ENCODE peak calls at places on chromosomes 7 and 10, in nine cellular contexts. One of them, this sample, is unnamed.

GRCh38 chr10:123840714-123841113 is 50.9 kb downstream of the CPXM2 start:
- DNase-seq in NCI-H1436: no peak
- DNase-seq in stimulated activated naive CD4-positive, alpha-beta T cell: no peak
- DNase-seq in ureter: peak; percentile 9
- DNase-seq in NCI-H2171 treated with DMSO at 0.1 percent for 48 hours: no peak
- DNase-seq in SK-N-MC: no peak
- DNase-seq in T follicular helper cell: no peak
- DNase-seq in EL: no peak
- DNase-seq in AG08395: no peak
- DNase-seq in this sample: no peak

GRCh38 chr7:5452937-5453540 is 29.4 kb upstream of the TNRC18 start:
- DNase-seq in SK-N-MC: no peak
- DNase-seq in NCI-H1436: no peak
- DNase-seq in ureter: no peak
- DNase-seq in T follicular helper cell: no peak
- DNase-seq in EL: peak; percentile 80
- DNase-seq in AG08395: peak; percentile 67
- DNase-seq in NCI-H2171 treated with DMSO at 0.1 percent for 48 hours: no peak
- DNase-seq in stimulated activated naive CD4-positive, alpha-beta T cell: no peak
- DNase-seq in this sample: no peak

GRCh38 chr10:78658645-78659632 is 409.8 kb upstream of the ZMIZ1 start:
- DNase-seq in ureter: no peak
- DNase-seq in NCI-H1436: no peak
- DNase-seq in stimulated activated naive CD4-positive, alpha-beta T cell: no peak
- DNase-seq in AG08395: no peak
- DNase-seq in NCI-H2171 treated with DMSO at 0.1 percent for 48 hours: no peak
- DNase-seq in T follicular helper cell: no peak
- DNase-seq in EL: no peak
- DNase-seq in SK-N-MC: no peak
- DNase-seq in this sample: no peak

GRCh38 chr7:1922870-1923236 is 252.8 kb downstream of the ELFN1 start:
- DNase-seq in NCI-H1436: no peak
- DNase-seq in T follicular helper cell: no peak
- DNase-seq in AG08395: peak; percentile 66
- DNase-seq in NCI-H2171 treated with DMSO at 0.1 percent for 48 hours: no peak
- DNase-seq in ureter: no peak
- DNase-seq in SK-N-MC: no peak
- DNase-seq in EL: no peak
- DNase-seq in stimulated activated naive CD4-positive, alpha-beta T cell: no peak
- DNase-seq in this sample: no peak

GRCh38 chr10:76255241-76255640 is 823.8 kb downstream of the LRMDA start:
- DNase-seq in EL: no peak
- DNase-seq in ureter: no peak
- DNase-seq in AG08395: no peak
- DNase-seq in NCI-H1436: no peak
- DNase-seq in stimulated activated naive CD4-positive, alpha-beta T cell: no peak
- DNase-seq in NCI-H2171 treated with DMSO at 0.1 percent for 48 hours: no peak
- DNase-seq in SK-N-MC: no peak
- DNase-seq in T follicular helper cell: no peak
- DNase-seq in this sample: no peak

GRCh38 chr10:88598060-88598459 is 11.5 kb downstream of the LIPJ start:
- DNase-seq in AG08395: no peak
- DNase-seq in stimulated activated naive CD4-positive, alpha-beta T cell: no peak
- DNase-seq in T follicular helper cell: no peak
- DNase-seq in SK-N-MC: no peak
- DNase-seq in NCI-H2171 treated with DMSO at 0.1 percent for 48 hours: no peak
- DNase-seq in EL: no peak
- DNase-seq in NCI-H1436: no peak
- DNase-seq in ureter: no peak
- DNase-seq in this sample: no peak

GRCh38 chr10:60894816-60895215 is 49.2 kb downstream of the RHOBTB1 start:
- DNase-seq in EL: no peak
- DNase-seq in ureter: no peak
- DNase-seq in stimulated activated naive CD4-positive, alpha-beta T cell: no peak
- DNase-seq in T follicular helper cell: no peak
- DNase-seq in NCI-H1436: no peak
- DNase-seq in SK-N-MC: no peak
- DNase-seq in AG08395: no peak
- DNase-seq in NCI-H2171 treated with DMSO at 0.1 percent for 48 hours: peak; percentile 1
- DNase-seq in this sample: no peak

GRCh38 chr7:20541615-20542349 is 73.7 kb upstream of the ABCB5 start:
- DNase-seq in ureter: no peak
- DNase-seq in NCI-H1436: no peak
- DNase-seq in NCI-H2171 treated with DMSO at 0.1 percent for 48 hours: peak; percentile 4
- DNase-seq in EL: no peak
- DNase-seq in T follicular helper cell: no peak
- DNase-seq in AG08395: no peak
- DNase-seq in SK-N-MC: no peak
- DNase-seq in stimulated activated naive CD4-positive, alpha-beta T cell: no peak
- DNase-seq in this sample: no peak

GRCh38 chr10:78337646-78338391 is 304.2 kb downstream of the RPS24 start:
- DNase-seq in ureter: peak; percentile 35
- DNase-seq in SK-N-MC: no peak
- DNase-seq in AG08395: peak; percentile 57
- DNase-seq in EL: peak; percentile 18
- DNase-seq in NCI-H2171 treated with DMSO at 0.1 percent for 48 hours: no peak
- DNase-seq in T follicular helper cell: no peak
- DNase-seq in NCI-H1436: no peak
- DNase-seq in stimulated activated naive CD4-positive, alpha-beta T cell: no peak
- DNase-seq in this sample: peak; percentile 3

GRCh38 chr10:23435378-23435777 is 3.5 kb upstream of the OTUD1 start:
- DNase-seq in AG08395: no peak
- DNase-seq in SK-N-MC: no peak
- DNase-seq in NCI-H2171 treated with DMSO at 0.1 percent for 48 hours: no peak
- DNase-seq in NCI-H1436: no peak
- DNase-seq in stimulated activated naive CD4-positive, alpha-beta T cell: no peak
- DNase-seq in T follicular helper cell: no peak
- DNase-seq in ureter: no peak
- DNase-seq in EL: no peak
- DNase-seq in this sample: no peak

GRCh38 chr7:38748056-38748610 is 117.0 kb upstream of the AMPH start:
- DNase-seq in SK-N-MC: no peak
- DNase-seq in stimulated activated naive CD4-positive, alpha-beta T cell: no peak
- DNase-seq in NCI-H2171 treated with DMSO at 0.1 percent for 48 hours: peak; percentile 49
- DNase-seq in EL: no peak
- DNase-seq in AG08395: no peak
- DNase-seq in T follicular helper cell: no peak
- DNase-seq in ureter: no peak
- DNase-seq in NCI-H1436: no peak
- DNase-seq in this sample: no peak

GRCh38 chr10:3778708-3779108 is 6.3 kb downstream of the KLF6 start:
- DNase-seq in T follicular helper cell: no peak
- DNase-seq in SK-N-MC: no peak
- DNase-seq in AG08395: no peak
- DNase-seq in NCI-H1436: no peak
- DNase-seq in EL: no peak
- DNase-seq in ureter: no peak
- DNase-seq in stimulated activated naive CD4-positive, alpha-beta T cell: no peak
- DNase-seq in NCI-H2171 treated with DMSO at 0.1 percent for 48 hours: no peak
- DNase-seq in this sample: no peak

GRCh38 chr10:89389254-89389653 is 3.2 kb upstream of the IFIT1 start:
- DNase-seq in NCI-H1436: peak; percentile 21
- DNase-seq in stimulated activated naive CD4-positive, alpha-beta T cell: no peak
- DNase-seq in NCI-H2171 treated with DMSO at 0.1 percent for 48 hours: no peak
- DNase-seq in ureter: no peak
- DNase-seq in AG08395: peak; percentile 38
- DNase-seq in EL: peak; percentile 49
- DNase-seq in SK-N-MC: no peak
- DNase-seq in T follicular helper cell: no peak
- DNase-seq in this sample: no peak

GRCh38 chr7:47008461-47008860 is 573.5 kb downstream of the TNS3 start:
- DNase-seq in EL: peak; percentile 13
- DNase-seq in SK-N-MC: no peak
- DNase-seq in T follicular helper cell: no peak
- DNase-seq in ureter: no peak
- DNase-seq in stimulated activated naive CD4-positive, alpha-beta T cell: no peak
- DNase-seq in NCI-H2171 treated with DMSO at 0.1 percent for 48 hours: no peak
- DNase-seq in AG08395: peak; percentile 40
- DNase-seq in NCI-H1436: no peak
- DNase-seq in this sample: no peak

GRCh38 chr10:72425133-72425532 is 70.4 kb upstream of the DNAJB12 start:
- DNase-seq in NCI-H2171 treated with DMSO at 0.1 percent for 48 hours: no peak
- DNase-seq in ureter: no peak
- DNase-seq in SK-N-MC: no peak
- DNase-seq in T follicular helper cell: no peak
- DNase-seq in stimulated activated naive CD4-positive, alpha-beta T cell: no peak
- DNase-seq in NCI-H1436: no peak
- DNase-seq in EL: no peak
- DNase-seq in AG08395: no peak
- DNase-seq in this sample: no peak

GRCh38 chr7:87600130-87601124 is at the start of gene ABCB1:
- DNase-seq in stimulated activated naive CD4-positive, alpha-beta T cell: peak; percentile 15
- DNase-seq in NCI-H2171 treated with DMSO at 0.1 percent for 48 hours: no peak
- DNase-seq in AG08395: peak; percentile 65
- DNase-seq in NCI-H1436: no peak
- DNase-seq in SK-N-MC: no peak
- DNase-seq in ureter: peak; percentile 54
- DNase-seq in EL: peak; percentile 54
- DNase-seq in T follicular helper cell: peak; percentile 7
- DNase-seq in this sample: no peak

GRCh38 chr7:5695037-5695708 is 86.3 kb downstream of the RNF216 start:
- DNase-seq in NCI-H2171 treated with DMSO at 0.1 percent for 48 hours: no peak
- DNase-seq in ureter: peak; percentile 64
- DNase-seq in NCI-H1436: no peak
- DNase-seq in AG08395: peak; percentile 81
- DNase-seq in SK-N-MC: no peak
- DNase-seq in stimulated activated naive CD4-positive, alpha-beta T cell: peak; percentile 65
- DNase-seq in EL: peak; percentile 92
- DNase-seq in T follicular helper cell: peak; percentile 72
- DNase-seq in this sample: no peak

GRCh38 chr7:94512735-94513564 is 3.3 kb downstream of the CASD1 start:
- DNase-seq in SK-N-MC: no peak
- DNase-seq in ureter: no peak
- DNase-seq in AG08395: no peak
- DNase-seq in stimulated activated naive CD4-positive, alpha-beta T cell: no peak
- DNase-seq in NCI-H1436: no peak
- DNase-seq in EL: no peak
- DNase-seq in T follicular helper cell: no peak
- DNase-seq in NCI-H2171 treated with DMSO at 0.1 percent for 48 hours: no peak
- DNase-seq in this sample: no peak

GRCh38 chr7:67371429-67372305 is 375.0 kb downstream of the TYW1 start:
- DNase-seq in T follicular helper cell: peak; percentile 7
- DNase-seq in EL: peak; percentile 69
- DNase-seq in NCI-H1436: peak; percentile 68
- DNase-seq in stimulated activated naive CD4-positive, alpha-beta T cell: peak; percentile 13
- DNase-seq in SK-N-MC: peak; percentile 44
- DNase-seq in AG08395: peak; percentile 91
- DNase-seq in NCI-H2171 treated with DMSO at 0.1 percent for 48 hours: peak; percentile 94
- DNase-seq in ureter: peak; percentile 63
- DNase-seq in this sample: peak; percentile 67

GRCh38 chr10:69202332-69202731 is 17.8 kb upstream of the HKDC1 start:
- DNase-seq in AG08395: no peak
- DNase-seq in ureter: no peak
- DNase-seq in SK-N-MC: no peak
- DNase-seq in stimulated activated naive CD4-positive, alpha-beta T cell: no peak
- DNase-seq in NCI-H1436: no peak
- DNase-seq in T follicular helper cell: no peak
- DNase-seq in NCI-H2171 treated with DMSO at 0.1 percent for 48 hours: no peak
- DNase-seq in EL: no peak
- DNase-seq in this sample: no peak

GRCh38 chr10:955820-956217 is 24.3 kb upstream of the LARP4B start:
- DNase-seq in SK-N-MC: no peak
- DNase-seq in T follicular helper cell: no peak
- DNase-seq in NCI-H1436: no peak
- DNase-seq in NCI-H2171 treated with DMSO at 0.1 percent for 48 hours: no peak
- DNase-seq in ureter: no peak
- DNase-seq in stimulated activated naive CD4-positive, alpha-beta T cell: no peak
- DNase-seq in EL: no peak
- DNase-seq in AG08395: no peak
- DNase-seq in this sample: no peak

GRCh38 chr10:22316286-22317120 is at the start of gene COMMD3:
- DNase-seq in SK-N-MC: no peak
- DNase-seq in NCI-H2171 treated with DMSO at 0.1 percent for 48 hours: peak; percentile 72
- DNase-seq in T follicular helper cell: peak; percentile 74
- DNase-seq in stimulated activated naive CD4-positive, alpha-beta T cell: peak; percentile 73
- DNase-seq in NCI-H1436: peak; percentile 85
- DNase-seq in AG08395: peak; percentile 79
- DNase-seq in ureter: peak; percentile 88
- DNase-seq in EL: peak; percentile 87
- DNase-seq in this sample: peak; percentile 87

GRCh38 chr10:119370972-119371703 is 163.8 kb downstream of the GRK5 start:
- DNase-seq in stimulated activated naive CD4-positive, alpha-beta T cell: no peak
- DNase-seq in EL: peak; percentile 96
- DNase-seq in AG08395: peak; percentile 94
- DNase-seq in T follicular helper cell: no peak
- DNase-seq in ureter: no peak
- DNase-seq in NCI-H1436: no peak
- DNase-seq in SK-N-MC: no peak
- DNase-seq in NCI-H2171 treated with DMSO at 0.1 percent for 48 hours: no peak
- DNase-seq in this sample: no peak

GRCh38 chr7:89027781-89028180 is 232.2 kb upstream of the TEX47 start:
- DNase-seq in NCI-H2171 treated with DMSO at 0.1 percent for 48 hours: no peak
- DNase-seq in NCI-H1436: no peak
- DNase-seq in T follicular helper cell: no peak
- DNase-seq in ureter: no peak
- DNase-seq in stimulated activated naive CD4-positive, alpha-beta T cell: no peak
- DNase-seq in EL: no peak
- DNase-seq in SK-N-MC: no peak
- DNase-seq in AG08395: no peak
- DNase-seq in this sample: no peak

GRCh38 chr10:104416851-104417250 is 63.2 kb downstream of the CFAP58 start:
- DNase-seq in NCI-H2171 treated with DMSO at 0.1 percent for 48 hours: no peak
- DNase-seq in EL: no peak
- DNase-seq in AG08395: no peak
- DNase-seq in ureter: no peak
- DNase-seq in stimulated activated naive CD4-positive, alpha-beta T cell: no peak
- DNase-seq in T follicular helper cell: no peak
- DNase-seq in SK-N-MC: no peak
- DNase-seq in NCI-H1436: no peak
- DNase-seq in this sample: no peak

GRCh38 chr7:40437936-40438634 is 303.3 kb downstream of the SUGCT start:
- DNase-seq in stimulated activated naive CD4-positive, alpha-beta T cell: no peak
- DNase-seq in NCI-H2171 treated with DMSO at 0.1 percent for 48 hours: no peak
- DNase-seq in NCI-H1436: no peak
- DNase-seq in AG08395: peak; percentile 13
- DNase-seq in T follicular helper cell: no peak
- DNase-seq in SK-N-MC: no peak
- DNase-seq in ureter: no peak
- DNase-seq in EL: no peak
- DNase-seq in this sample: no peak

GRCh38 chr10:93152136-93152535 is 78.4 kb downstream of the CYP26A1 start:
- DNase-seq in SK-N-MC: no peak
- DNase-seq in EL: peak; percentile 89
- DNase-seq in NCI-H2171 treated with DMSO at 0.1 percent for 48 hours: no peak
- DNase-seq in NCI-H1436: no peak
- DNase-seq in ureter: no peak
- DNase-seq in AG08395: peak; percentile 89
- DNase-seq in T follicular helper cell: no peak
- DNase-seq in stimulated activated naive CD4-positive, alpha-beta T cell: no peak
- DNase-seq in this sample: no peak

GRCh38 chr10:90462761-90463160 is 395.1 kb downstream of the HTR7 start:
- DNase-seq in SK-N-MC: no peak
- DNase-seq in ureter: no peak
- DNase-seq in EL: no peak
- DNase-seq in AG08395: no peak
- DNase-seq in stimulated activated naive CD4-positive, alpha-beta T cell: no peak
- DNase-seq in T follicular helper cell: no peak
- DNase-seq in NCI-H1436: no peak
- DNase-seq in NCI-H2171 treated with DMSO at 0.1 percent for 48 hours: no peak
- DNase-seq in this sample: no peak

GRCh38 chr7:101784275-101785127 is 32.9 kb upstream of the CUX1 start:
- DNase-seq in ureter: no peak
- DNase-seq in T follicular helper cell: no peak
- DNase-seq in NCI-H2171 treated with DMSO at 0.1 percent for 48 hours: no peak
- DNase-seq in AG08395: peak; percentile 34
- DNase-seq in NCI-H1436: no peak
- DNase-seq in EL: peak; percentile 16
- DNase-seq in stimulated activated naive CD4-positive, alpha-beta T cell: no peak
- DNase-seq in SK-N-MC: no peak
- DNase-seq in this sample: no peak

GRCh38 chr7:129719980-129720732 is 108.6 kb downstream of the NRF1 start:
- DNase-seq in AG08395: no peak
- DNase-seq in ureter: no peak
- DNase-seq in stimulated activated naive CD4-positive, alpha-beta T cell: no peak
- DNase-seq in EL: no peak
- DNase-seq in NCI-H2171 treated with DMSO at 0.1 percent for 48 hours: peak; percentile 87
- DNase-seq in NCI-H1436: peak; percentile 54
- DNase-seq in T follicular helper cell: no peak
- DNase-seq in SK-N-MC: no peak
- DNase-seq in this sample: no peak

GRCh38 chr10:132925071-132925561 is 17.3 kb downstream of the CFAP46 start:
- DNase-seq in T follicular helper cell: no peak
- DNase-seq in AG08395: no peak
- DNase-seq in SK-N-MC: no peak
- DNase-seq in NCI-H2171 treated with DMSO at 0.1 percent for 48 hours: no peak
- DNase-seq in stimulated activated naive CD4-positive, alpha-beta T cell: no peak
- DNase-seq in ureter: no peak
- DNase-seq in NCI-H1436: no peak
- DNase-seq in EL: no peak
- DNase-seq in this sample: no peak